ENCODE peak calls at places on chromosomes 13 and 19, in nine cellular contexts. Z is GM23248, V is IMR-90, A is body of pancreas, L is cardiac muscle cell, E is cardiac fibroblast, O is right lobe of liver, Y is NT2/D1, S is uterus. C is an unnamed sample.

GRCh38 chr13:112800057-112800456 is 110.2 kb downstream of the ATP11A start:
- DNase-seq in Z (no peak), S (no peak), V (no peak), O (no peak), A (no peak), L (no peak), Y (no peak), E (no peak), C (no peak)

GRCh38 chr13:32001392-32001768 is 30.2 kb upstream of the FRY start:
- DNase-seq in Z (peak; percentile 71), O (no peak), E (peak; percentile 71), S (no peak), A (peak; percentile 59), V (peak; percentile 41), L (peak; percentile 32), Y (peak; percentile 23), C (no peak)

GRCh38 chr13:93655132-93655531 is 428.5 kb downstream of the GPC6 start:
- DNase-seq in A (no peak), E (no peak), O (no peak), L (peak; percentile 2), Z (no peak), V (no peak), Y (no peak), S (no peak), C (peak; percentile 5)

GRCh38 chr13:85693889-85694511 is 105.2 kb downstream of the SLITRK6 start:
- DNase-seq in V (peak; percentile 44), E (no peak), A (no peak), Y (no peak), L (no peak), S (no peak), O (no peak), Z (no peak), C (peak; percentile 39)

GRCh38 chr19:38693380-38694223 is 46.2 kb downstream of the ACTN4 start:
- DNase-seq in O (peak; percentile 60), S (no peak), Y (peak; percentile 76), V (peak; percentile 63), Z (peak; percentile 79), L (no peak), A (peak; percentile 76), E (peak; percentile 71), C (no peak)

GRCh38 chr19:3274245-3275067 is 50.0 kb downstream of the CELF5 start:
- DNase-seq in Y (no peak), L (no peak), V (no peak), O (no peak), A (no peak), E (no peak), Z (no peak), S (no peak), C (no peak)

GRCh38 chr13:79637086-79637763 is 156.3 kb downstream of the NDFIP2 start:
- DNase-seq in Z (no peak), O (no peak), Y (no peak), L (peak; percentile 30), E (peak; percentile 90), V (no peak), A (peak; percentile 46), S (peak; percentile 22), C (peak; percentile 20)

GRCh38 chr19:45079063-45079910 is at the start of gene GEMIN7:
- DNase-seq in E (peak; percentile 76), S (peak; percentile 67), V (peak; percentile 59), Z (peak; percentile 92), O (peak; percentile 74), Y (peak; percentile 63), A (peak; percentile 81), L (peak; percentile 86), C (peak; percentile 89)

GRCh38 chr19:53037101-53038097 is 7.1 kb upstream of the ERVV-2 start:
- DNase-seq in E (peak; percentile 50), O (no peak), Z (peak; percentile 87), S (no peak), Y (peak; percentile 40), V (peak; percentile 41), L (peak; percentile 73), A (peak; percentile 13), C (peak; percentile 50)

GRCh38 chr19:45424191-45425058 is 708 bp upstream of the ERCC1 start:
- DNase-seq in E (peak; percentile 91), A (peak; percentile 77), Y (no peak), Z (peak; percentile 97), L (no peak), O (peak; percentile 67), S (peak; percentile 59), V (peak; percentile 98), C (peak; percentile 82)

GRCh38 chr19:50313812-50314536 is 15.2 kb downstream of the KCNC3 start:
- DNase-seq in L (peak; percentile 25), A (no peak), Y (no peak), Z (no peak), O (no peak), S (no peak), V (no peak), E (no peak), C (no peak)

GRCh38 chr13:44207476-44207875 is 166.1 kb upstream of the SERP2 start:
- DNase-seq in O (no peak), A (no peak), Z (no peak), S (no peak), Y (no peak), E (no peak), L (no peak), V (no peak), C (no peak)

GRCh38 chr19:9932835-9933234 is 3.5 kb downstream of the OLFM2 start:
- DNase-seq in O (no peak), A (no peak), S (no peak), V (no peak), L (no peak), E (no peak), Z (no peak), Y (no peak), C (no peak)

GRCh38 chr19:9937001-9937411 is 691 bp upstream of the OLFM2 start:
- DNase-seq in E (no peak), A (no peak), Z (no peak), V (no peak), O (no peak), L (no peak), Y (no peak), S (peak; percentile 21), C (no peak)

GRCh38 chr19:9936151-9937000 is at the start of gene OLFM2:
- DNase-seq in V (no peak), Y (no peak), A (peak; percentile 30), O (no peak), E (no peak), Z (peak; percentile 42), L (peak; percentile 55), S (peak; percentile 54), C (peak; percentile 57)

GRCh38 chr19:9935409-9936062 is 779 bp downstream of the OLFM2 start:
- DNase-seq in S (peak; percentile 21), Y (no peak), Z (no peak), E (no peak), L (no peak), V (no peak), A (no peak), O (no peak), C (no peak)

DNA sequence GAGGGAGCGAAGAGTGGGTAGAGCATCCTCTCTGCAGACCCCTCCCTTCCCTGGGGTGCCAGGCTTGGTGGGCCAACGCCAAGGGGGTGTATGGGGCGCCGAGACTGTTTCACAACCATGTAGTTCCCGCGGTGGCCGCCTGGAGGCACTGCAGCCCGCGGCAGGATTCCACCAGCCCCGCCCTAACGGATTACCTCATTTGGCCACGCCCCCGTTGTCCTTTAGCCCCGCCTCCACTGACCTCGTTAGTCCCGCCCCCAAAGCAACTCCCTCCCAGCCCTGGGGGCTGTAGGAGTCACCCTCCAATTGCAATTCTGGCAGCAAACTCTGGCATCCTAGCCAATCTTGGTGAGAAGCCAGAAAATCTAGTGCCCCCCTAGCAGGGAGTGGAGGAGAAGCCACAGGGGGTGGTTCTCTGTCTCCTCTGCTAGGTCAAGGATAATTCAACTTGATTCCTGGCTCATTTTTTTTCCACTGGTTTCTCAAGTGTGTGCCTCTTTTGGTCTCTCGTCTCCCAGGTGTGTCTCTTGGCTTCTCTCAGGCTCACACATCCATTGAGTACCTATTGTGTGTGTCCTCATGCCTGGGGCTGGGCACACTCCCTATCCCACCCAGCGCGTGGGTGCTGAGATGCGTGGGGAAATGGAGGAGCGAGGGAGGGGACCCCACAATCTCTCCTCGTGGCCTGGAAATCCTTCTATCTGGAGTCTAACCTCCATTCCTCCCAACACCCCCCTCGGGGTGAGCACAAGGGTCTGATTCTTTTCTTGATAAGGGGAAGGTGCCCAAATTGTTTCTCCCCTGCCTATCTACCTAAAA is 2.0 kb downstream of the OLFM2 start:
- DNase-seq in Y (no peak), V (peak; percentile 69), S (peak; percentile 89), Z (peak; percentile 90), L (peak; percentile 88), O (peak; percentile 72), E (peak; percentile 74), A (peak; percentile 68), C (peak; percentile 86)
- H3K4me3 ChIP-seq in Y (no peak overlapping the region), V (no peak overlapping the region), S (no peak overlapping the region), Z (no peak overlapping the region), L (no peak overlapping the region), O (no peak overlapping the region), E (no peak overlapping the region), A (no peak overlapping the region), C (no peak overlapping the region)

GRCh38 chr19:14056741-14057356 is 5.0 kb downstream of the PALM3 start:
- DNase-seq in A (no peak), L (no peak), S (no peak), Y (no peak), O (no peak), V (no peak), E (no peak), Z (no peak), C (no peak)
- H3K4me3 ChIP-seq in A (no peak overlapping the region), L (peak overlapping the region; percentile 27), S (peak overlapping the region; percentile 32), Y (peak overlapping the region; percentile 56), O (no peak overlapping the region), V (peak overlapping the region; percentile 41), E (peak overlapping the region; percentile 8), Z (peak overlapping the region; percentile 65), C (peak overlapping the region; percentile 40)

GRCh38 chr13:67145950-67146349 is 84.2 kb downstream of the PCDH9 start:
- DNase-seq in Y (no peak), S (no peak), O (no peak), E (no peak), V (no peak), A (no peak), Z (no peak), L (no peak), C (no peak)

GRCh38 chr13:67146523-67147130 is 83.5 kb downstream of the PCDH9 start:
- DNase-seq in E (peak; percentile 4), S (no peak), Z (no peak), Y (no peak), V (no peak), A (no peak), L (no peak), O (no peak), C (no peak)

GRCh38 chr13:67150608-67151007 is 79.5 kb downstream of the PCDH9 start:
- DNase-seq in V (no peak), S (no peak), A (no peak), E (no peak), L (no peak), Z (no peak), O (no peak), Y (no peak), C (no peak)

GRCh38 chr13:67148219-67148583 is 81.9 kb downstream of the PCDH9 start:
- DNase-seq in Z (peak; percentile 5), A (no peak), S (no peak), Y (no peak), L (no peak), O (no peak), E (peak; percentile 61), V (peak; percentile 68), C (no peak)

GRCh38 chr13:67147257-67148218 is 82.6 kb downstream of the PCDH9 start:
- DNase-seq in O (no peak), Y (peak; percentile 3), Z (peak; percentile 2), V (peak; percentile 72), S (no peak), E (peak; percentile 79), L (peak; percentile 34), A (no peak), C (no peak)
- H3K4me3 ChIP-seq in O (no peak overlapping the region), Y (no peak overlapping the region), Z (no peak overlapping the region), V (no peak overlapping the region), S (no peak overlapping the region), E (no peak overlapping the region), L (no peak overlapping the region), A (no peak overlapping the region), C (no peak overlapping the region)

GRCh38 chr19:17323274-17323972 is 11.2 kb downstream of the ANO8 start:
- DNase-seq in V (no peak), E (no peak), Y (no peak), O (no peak), A (no peak), Z (no peak), L (no peak), S (no peak), C (no peak)
- H3K4me3 ChIP-seq in V (no peak overlapping the region), E (no peak overlapping the region), Y (no peak overlapping the region), O (no peak overlapping the region), A (no peak overlapping the region), Z (no peak overlapping the region), L (no peak overlapping the region), S (no peak overlapping the region), C (peak overlapping the region; percentile 28)